ENCODE peak calls at places on chromosomes 1 and 21, in five cellular contexts. G is CD8-positive, alpha-beta T cell; Z is mammary epithelial cell; F is CD8-positive, alpha-beta memory T cell; W is right lobe of liver. R is an unnamed sample. For H3K27me3, the result is how much of the 10 kb centered on the place peaks cover.

GRCh38 chr1:117556976-117557375 is 48.9 kb upstream of the TENT5C start:
- DNase-seq in W (no peak), G (no peak), Z (no peak), F (no peak), R (no peak)

GRCh38 chr1:154590756-154591155 is 17.2 kb downstream of the ADAR start:
- DNase-seq in G (no peak), Z (no peak), F (no peak), W (no peak), R (no peak)

GRCh38 chr1:170664283-170664827 is 424 bp downstream of the PRRX1 start:
- DNase-seq in Z (peak), F (no peak), W (no peak), G (no peak), R (no peak)

GRCh38 chr1:30953685-30954084 is 45.1 kb upstream of the SDC3 start:
- DNase-seq in F (no peak), G (no peak), W (no peak), Z (no peak), R (no peak)

GRCh38 chr21:46308431-46308830 is 15.2 kb downstream of the C21orf58 start:
- DNase-seq in G (no peak), W (no peak), F (no peak), Z (no peak), R (no peak)

GRCh38 chr1:203954293-203954692 is 92.9 kb downstream of the SNRPE start:
- DNase-seq in G (no peak), Z (no peak), F (no peak), W (no peak), R (no peak)

GRCh38 chr1:39898648-39899603 is 2.8 kb downstream of the MYCL start:
- DNase-seq in W (peak), G (no peak), Z (no peak), F (no peak), R (no peak)

GRCh38 chr1:42935313-42935624 is 23.4 kb downstream of the SLC2A1 start:
- DNase-seq in G (no peak), W (no peak), Z (no peak), F (peak), R (no peak)

GRCh38 chr1:212004888-212005287 is 30.5 kb downstream of the INTS7 start:
- DNase-seq in W (no peak), Z (no peak), G (no peak), F (no peak), R (no peak)

GRCh38 chr1:153683853-153684252 is 5.4 kb downstream of the NPR1 start:
- DNase-seq in F (no peak), W (no peak), Z (peak), G (no peak), R (no peak)

GRCh38 chr1:104905322-104905721 is 1155.6 kb downstream of the AMY1C start:
- DNase-seq in G (no peak), W (no peak), F (no peak), Z (no peak), R (no peak)

GRCh38 chr1:74570797-74571492 is 58.5 kb upstream of the LRRC53 start:
- DNase-seq in F (no peak), W (no peak), Z (no peak), G (no peak), R (no peak)

DNA sequence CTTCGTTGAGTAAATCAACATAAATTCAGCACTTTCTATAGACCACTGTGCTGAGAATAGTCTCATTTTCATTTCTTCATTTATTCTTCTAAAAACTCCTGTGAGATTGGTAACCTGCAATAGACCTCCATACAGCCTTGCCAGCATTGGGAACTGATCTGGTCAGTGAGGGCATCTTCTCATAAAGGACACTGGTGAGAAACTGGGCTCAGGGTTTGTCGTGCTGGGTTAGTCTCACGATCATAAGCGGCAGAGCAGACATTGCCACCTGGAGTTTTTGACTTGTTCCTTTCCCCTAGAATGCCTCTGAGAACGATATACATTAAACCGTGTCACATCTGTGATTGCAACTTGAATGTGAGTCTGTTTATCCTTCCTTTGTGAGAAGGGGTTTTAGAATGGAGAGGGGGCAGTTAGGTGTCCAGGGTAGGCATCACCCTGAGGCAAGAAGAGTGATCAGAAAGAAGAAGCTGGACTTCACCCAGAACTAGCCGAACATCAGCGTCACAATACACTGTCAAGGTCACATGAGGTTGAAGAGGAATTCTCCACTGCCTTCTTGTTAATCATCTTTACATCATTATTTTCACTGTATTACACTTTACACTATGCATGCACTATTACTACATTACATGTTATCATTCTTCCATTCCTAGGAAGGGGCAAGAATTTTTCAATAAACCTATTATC is 1.4 kb upstream of the TTLL7 start:
- DNase-seq in F (no peak), W (no peak), G (no peak), Z (no peak), R (no peak)
- H3K27me3 ChIP-seq in F (under half), W (under half), G (under half), Z (under half), R (under half)

DNA sequence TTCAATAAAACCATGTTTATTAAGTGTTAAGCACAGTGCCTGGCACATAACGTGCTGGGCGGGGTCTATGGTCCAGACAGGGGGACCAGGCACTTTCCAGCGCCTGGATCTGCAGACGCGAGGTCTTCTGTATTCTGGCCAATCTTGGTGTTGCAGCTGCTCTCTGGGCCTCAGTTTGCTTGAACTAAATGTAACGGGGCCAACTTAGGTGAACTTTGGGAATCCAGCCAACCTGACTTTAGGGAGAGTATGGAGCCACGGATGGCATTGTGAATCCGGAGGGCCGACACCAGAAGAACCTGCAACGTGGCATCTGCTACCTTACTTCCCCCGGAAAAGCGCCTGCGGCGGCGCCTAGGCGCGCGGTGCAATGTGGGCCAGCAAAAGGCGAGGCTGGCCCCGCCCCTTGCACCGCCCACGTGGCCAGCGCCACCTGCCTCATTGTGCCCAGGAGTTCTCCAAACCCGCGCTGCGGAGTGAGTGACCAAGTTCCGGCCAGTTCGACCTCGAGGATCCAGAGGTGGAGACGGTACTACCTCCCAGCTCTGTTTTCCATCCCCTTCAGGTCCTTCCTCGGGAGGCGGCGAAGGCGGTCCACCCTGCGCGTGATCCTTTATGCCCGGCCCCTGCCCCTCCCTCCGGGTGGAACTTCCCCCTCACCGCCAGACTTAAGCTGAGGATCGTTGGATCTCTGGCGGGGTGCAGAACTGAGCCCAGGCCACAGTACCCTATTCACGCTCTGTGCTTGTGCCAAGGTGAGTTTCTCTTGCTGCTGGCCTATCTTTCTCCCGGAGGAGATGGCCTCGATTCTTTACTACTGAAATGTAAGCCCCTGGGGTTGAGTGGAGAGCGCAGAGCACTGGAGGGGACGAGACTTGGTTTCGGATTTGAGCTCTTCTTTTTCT is at the start of gene AKR1A1:
- DNase-seq in G (peak), W (peak), Z (peak), F (peak), R (peak)
- H3K27ac ChIP-seq in G (peak), W (peak), Z (peak), F (peak), R (peak)

GRCh38 chr1:47711211-47711847 is 273.5 kb downstream of the FOXD2 start:
- DNase-seq in Z (no peak), F (no peak), G (no peak), W (no peak), R (no peak)
- H3K27me3 ChIP-seq in Z (under half), F (under half), G (under half), W (under half), R (half or more)

DNA sequence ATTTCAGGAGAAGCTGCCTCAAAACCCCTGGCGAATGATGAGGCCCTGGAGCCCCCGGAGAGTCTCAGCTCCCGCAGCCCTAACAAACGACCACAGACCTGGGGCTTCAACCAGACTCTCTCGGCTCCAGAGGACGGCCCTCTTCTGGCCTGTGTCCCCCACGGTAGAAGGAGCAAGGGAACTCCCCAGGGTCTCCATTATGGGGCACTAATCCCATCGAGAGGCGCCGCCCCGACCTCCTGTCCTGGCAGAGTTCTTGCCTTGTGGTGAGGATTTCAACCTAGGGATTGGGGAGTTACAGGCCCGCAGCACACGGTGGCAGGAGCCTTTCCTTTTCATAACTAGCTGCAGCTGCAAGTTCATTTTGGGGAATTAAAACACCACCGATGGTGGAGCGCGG is 6.2 kb downstream of the FAAP20 start:
- DNase-seq in Z (no peak), G (no peak), W (no peak), F (no peak), R (no peak)
- H3K27ac ChIP-seq in Z (no peak), G (no peak), W (no peak), F (no peak), R (no peak)

DNA sequence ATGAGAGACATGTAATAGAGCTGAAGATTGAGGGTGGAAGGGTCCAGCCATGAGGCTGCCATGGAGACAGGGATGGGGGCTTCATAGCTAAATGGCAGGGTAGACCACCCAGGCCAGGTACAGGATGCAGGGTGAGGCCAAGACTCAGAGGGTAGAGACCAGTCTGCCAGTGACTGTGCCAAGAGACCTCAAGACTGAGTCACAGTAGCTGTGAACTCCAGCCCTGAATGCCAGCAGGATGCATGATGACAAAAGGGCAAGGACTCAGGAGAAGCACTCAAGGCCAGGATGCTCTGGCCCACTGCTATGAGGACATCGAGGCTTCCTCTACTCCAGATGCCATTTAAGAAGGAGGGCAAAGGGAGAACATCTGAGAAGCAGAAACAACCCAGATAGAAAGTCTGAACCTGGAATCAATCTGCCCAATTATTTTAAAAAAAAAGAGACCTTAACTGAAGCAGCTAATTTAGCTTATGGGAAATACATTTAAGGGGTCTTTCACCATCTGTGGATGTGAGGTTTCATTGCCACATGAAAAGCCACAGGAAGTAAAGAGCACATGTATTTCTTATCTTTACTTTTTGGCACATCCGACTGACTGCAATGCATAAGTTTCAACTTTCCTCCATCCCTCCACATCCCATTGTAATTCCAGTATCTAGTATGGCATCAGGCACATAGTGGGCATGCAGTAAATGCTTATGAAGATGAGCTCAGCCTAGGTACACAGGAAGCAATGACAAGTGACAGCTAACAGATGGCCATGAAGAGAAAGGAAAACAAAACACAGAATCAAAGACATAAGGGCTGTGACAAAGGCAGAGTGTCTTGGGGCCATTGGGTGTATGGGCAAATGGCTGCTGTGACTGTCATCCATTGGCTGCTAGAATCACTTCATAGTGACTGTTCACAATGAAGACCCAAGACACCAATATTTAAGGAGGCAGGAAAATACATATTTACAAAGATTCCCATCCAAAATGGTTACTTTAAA is 40.2 kb downstream of the SUSD4 start:
- DNase-seq in G (no peak), F (no peak), Z (no peak), W (no peak), R (no peak)
- H3K27me3 ChIP-seq in G (under half), F (under half), Z (under half), W (under half), R (under half)

GRCh38 chr1:64920936-64921589 is 45.3 kb downstream of the JAK1 start:
- DNase-seq in G (no peak), W (no peak), F (no peak), Z (peak), R (no peak)
- H3K27ac ChIP-seq in G (no peak), W (no peak), F (no peak), Z (no peak), R (no peak)

DNA sequence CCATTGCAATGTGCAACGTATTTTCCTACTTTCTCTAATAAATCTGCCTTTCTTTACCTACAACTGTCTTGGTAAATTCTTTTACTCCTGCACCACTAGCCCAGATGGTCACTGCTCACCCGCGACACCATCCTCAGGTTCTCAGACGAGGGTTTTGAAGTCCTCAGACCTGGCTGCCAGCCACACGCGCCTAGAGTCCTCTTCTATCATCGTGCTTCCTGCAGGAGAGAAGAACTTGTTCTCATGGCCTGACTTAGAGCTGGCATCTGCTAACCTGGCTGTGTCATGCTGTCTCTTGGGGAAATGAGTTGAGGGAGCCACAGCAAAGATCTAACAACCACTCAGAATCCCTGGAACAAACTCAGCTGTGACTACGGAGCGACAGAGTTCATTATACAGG is 30.3 kb upstream of the PGBD5 start:
- DNase-seq in G (no peak), Z (no peak), F (no peak), W (no peak), R (no peak)
- H3K27me3 ChIP-seq in G (under half), Z (under half), F (under half), W (under half), R (under half)

GRCh38 chr1:2134232-2134603 is 60.4 kb downstream of the FAAP20 start:
- DNase-seq in Z (no peak), G (no peak), F (no peak), W (no peak), R (no peak)
- H3K27ac ChIP-seq in Z (no peak), G (no peak), F (no peak), W (peak), R (no peak)

DNA sequence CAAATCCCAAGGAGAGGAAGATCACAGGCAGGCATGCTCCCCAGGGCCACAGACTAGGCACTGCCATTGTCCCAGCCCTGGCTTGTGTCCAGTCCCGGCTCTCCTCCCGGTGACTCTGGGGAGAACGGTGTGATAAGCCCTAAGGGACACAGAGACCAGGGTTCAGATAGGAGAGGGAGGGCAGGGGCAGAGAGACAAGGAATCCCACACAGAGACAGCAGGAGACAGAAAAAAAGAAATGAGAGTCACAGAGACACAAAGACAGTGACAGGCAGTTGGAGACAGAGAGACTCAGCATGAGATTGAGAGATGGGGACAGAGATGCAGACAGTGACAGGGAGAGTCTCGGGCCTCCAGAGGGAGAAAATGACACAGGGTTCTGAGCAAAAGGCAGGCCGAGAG is 361 bp downstream of the INSRR start:
- DNase-seq in G (no peak), W (no peak), F (no peak), Z (no peak), R (peak)
- H3K27me3 ChIP-seq in G (under half), W (under half), F (under half), Z (under half), R (under half)

R was measured in adrenal gland.